ENCODE peak calls at places on chromosome 17, in eight cellular contexts. Z is H54; A is stimulated activated CD4-positive, alpha-beta T cell treated with anti-CD3 and anti-CD28 coated beads, Interleukin-2, amount 100 ng/mL, for 48 hours; O is AG09319; F is stimulated activated CD8-positive, alpha-beta memory T cell treated with anti-CD3 and anti-CD28 coated beads, Interleukin-4, amount 100 ng/mL, for 24 hours; J is NCI-H1092; X is Caco-2; Q is CD8-positive, alpha-beta memory T cell. D is an unnamed sample.

GRCh38 chr17:301681-302299 is 50.8 kb downstream of the RPH3AL start:
- DNase-seq in O (no peak), J (no peak), X (no peak), F (no peak), Q (no peak), Z (no peak), A (no peak), D (no peak)

GRCh38 chr17:32877164-32877764 is 340 bp upstream of the MYO1D start:
- DNase-seq in J (peak), Q (peak), X (peak), Z (peak), A (peak), F (peak), O (peak), D (peak)

GRCh38 chr17:34499576-34499975 is 79.8 kb upstream of the TMEM132E start:
- DNase-seq in X (peak), O (no peak), Q (no peak), J (no peak), F (no peak), A (peak), Z (peak), D (peak)

GRCh38 chr17:79255471-79255870 is 180.8 kb downstream of the ENGASE start:
- DNase-seq in Q (no peak), A (no peak), X (no peak), J (no peak), F (no peak), O (no peak), Z (peak), D (no peak)

GRCh38 chr17:83180996-83181481 is 101.6 kb downstream of the METRNL start:
- DNase-seq in X (no peak), O (no peak), F (no peak), J (no peak), Q (no peak), A (no peak), Z (no peak), D (no peak)

GRCh38 chr17:82449136-82449882 is 1.2 kb downstream of the CYBC1 start:
- DNase-seq in J (no peak), X (no peak), O (no peak), F (peak), A (peak), Q (peak), Z (no peak), D (no peak)

GRCh38 chr17:38867179-38867994 is 2.5 kb upstream of the LASP1 start:
- DNase-seq in Z (no peak), Q (peak), F (peak), O (no peak), X (peak), A (peak), J (peak), D (peak)

GRCh38 chr17:82943751-82944150 is 103.9 kb upstream of the ZNF750 start:
- DNase-seq in F (no peak), A (no peak), Q (no peak), X (no peak), J (no peak), Z (no peak), O (no peak), D (no peak)

GRCh38 chr17:57370051-57370581 is 113.8 kb downstream of the MSI2 start:
- DNase-seq in Z (peak), O (peak), J (no peak), F (no peak), Q (no peak), X (peak), A (no peak), D (no peak)

GRCh38 chr17:17913695-17914332 is 58.4 kb downstream of the TOM1L2 start:
- DNase-seq in Z (peak), Q (no peak), X (peak), A (no peak), F (peak), J (no peak), O (peak), D (no peak)

GRCh38 chr17:61584866-61585265 is 6.2 kb downstream of the NACA2 start:
- DNase-seq in X (no peak), Q (no peak), Z (no peak), J (no peak), A (no peak), F (no peak), O (no peak), D (no peak)

GRCh38 chr17:441155-441950 is 88.7 kb upstream of the RPH3AL start:
- DNase-seq in Q (no peak), Z (no peak), X (no peak), O (no peak), J (no peak), A (no peak), F (no peak), D (no peak)

GRCh38 chr17:19288453-19288852 is 51.3 kb downstream of the EPN2 start:
- DNase-seq in X (peak), J (no peak), O (no peak), Q (no peak), Z (no peak), F (no peak), A (no peak), D (no peak)

D was measured in neuronal stem cell.